ENCODE peak calls at places on chromosomes 13 and 19, in nine cellular contexts. O, K, X, L, U, E, Y, J and I are unnamed samples.

GRCh38 chr13:44921931-44922758 is 67.1 kb downstream of the NUFIP1 start:
- DNase-seq in X (no peak), Y (no peak), U (peak), O (no peak), E (peak), L (peak), K (peak), J (peak), I (peak)

GRCh38 chr19:52535831-52536800 is 8.6 kb downstream of the ZNF808 start:
- DNase-seq in L (peak), J (peak), U (no peak), X (peak), K (peak), Y (peak), O (peak), E (peak), I (peak)

GRCh38 chr13:91647361-91647970 is 249.0 kb downstream of the GPC5 start:
- DNase-seq in J (peak), E (no peak), O (peak), K (no peak), Y (peak), U (peak), L (no peak), X (peak), I (peak)

GRCh38 chr19:2491130-2491801 is 15.3 kb downstream of the GADD45B start:
- DNase-seq in Y (no peak), L (peak), E (peak), X (peak), J (peak), U (peak), O (no peak), K (peak), I (peak)

GRCh38 chr19:47247308-47247990 is 8.9 kb upstream of the CCDC9 start:
- DNase-seq in Y (peak), O (peak), J (peak), L (peak), U (peak), E (peak), X (peak), K (peak), I (peak)

GRCh38 chr19:5891938-5892771 is 11.4 kb downstream of the NDUFA11 start:
- DNase-seq in J (peak), L (peak), Y (peak), U (peak), O (peak), E (no peak), K (peak), X (no peak), I (no peak)

GRCh38 chr13:20702530-20702929 is 969 bp upstream of the IL17D start:
- DNase-seq in X (no peak), E (no peak), L (no peak), U (no peak), Y (no peak), K (no peak), J (no peak), O (peak), I (no peak)

GRCh38 chr13:33392794-33393371 is 107.3 kb upstream of the STARD13 start:
- DNase-seq in Y (no peak), K (no peak), X (no peak), L (no peak), O (no peak), E (no peak), J (no peak), U (no peak), I (no peak)

GRCh38 chr19:46975918-46976782 is 43.5 kb upstream of the NPAS1 start:
- DNase-seq in X (no peak), O (no peak), K (peak), L (peak), E (peak), J (peak), U (peak), Y (peak), I (peak)

GRCh38 chr19:47446534-47447469 is 24.9 kb downstream of the SLC8A2 start:
- DNase-seq in K (no peak), L (no peak), J (no peak), Y (peak), X (no peak), U (peak), O (peak), E (no peak), I (no peak)

GRCh38 chr19:44644391-44645016 is 794 bp downstream of the PVR start:
- DNase-seq in Y (peak), U (peak), E (no peak), L (no peak), J (peak), X (no peak), K (peak), O (peak), I (no peak)

GRCh38 chr13:84962141-84962750 is 837.0 kb downstream of the SLITRK6 start:
- DNase-seq in Y (no peak), U (no peak), J (no peak), O (no peak), L (no peak), K (no peak), E (no peak), X (no peak), I (no peak)

GRCh38 chr19:40217921-40218890 is at the start of gene TTC9B:
- DNase-seq in K (no peak), L (no peak), X (peak), U (no peak), O (no peak), Y (peak), E (no peak), J (no peak), I (no peak)

GRCh38 chr19:44954278-44954648 is 917 bp upstream of the CLPTM1 start:
- DNase-seq in K (no peak), O (no peak), U (no peak), Y (no peak), X (no peak), E (peak), L (no peak), J (no peak), I (no peak)

GRCh38 chr19:43504426-43505185 is at the start of gene PHLDB3:
- DNase-seq in U (peak), L (peak), Y (no peak), K (peak), E (no peak), X (peak), J (peak), O (no peak), I (no peak)

GRCh38 chr13:102555914-102556553 is 40.8 kb upstream of the TPP2 start:
- DNase-seq in J (peak), X (peak), O (peak), K (no peak), Y (no peak), L (peak), U (peak), E (no peak), I (peak)

GRCh38 chr19:2317756-2318155 is 9.8 kb upstream of the LINGO3 start:
- DNase-seq in L (no peak), X (no peak), E (no peak), Y (no peak), K (no peak), J (no peak), O (no peak), U (no peak), I (no peak)

GRCh38 chr13:98556968-98557591 is 19.8 kb downstream of the STK24 start:
- DNase-seq in Y (peak), O (no peak), K (peak), E (no peak), X (no peak), J (peak), U (no peak), L (no peak), I (no peak)

GRCh38 chr19:49469828-49470614 is 4.0 kb upstream of the FLT3LG start:
- DNase-seq in X (peak), O (peak), U (no peak), L (no peak), E (no peak), J (no peak), Y (no peak), K (no peak), I (no peak)

GRCh38 chr13:110565296-110565695 is 3.8 kb upstream of the RAB20 start:
- DNase-seq in J (no peak), K (peak), U (peak), O (no peak), Y (peak), X (no peak), E (no peak), L (no peak), I (no peak)

GRCh38 chr13:71829542-71829941 is 37.5 kb downstream of the DACH1 start:
- DNase-seq in K (no peak), U (no peak), L (no peak), J (no peak), E (no peak), Y (no peak), X (no peak), O (no peak), I (no peak)

GRCh38 chr13:66139701-66140100 is 1090.4 kb downstream of the PCDH9 start:
- DNase-seq in E (no peak), X (no peak), K (no peak), J (no peak), L (no peak), O (no peak), Y (no peak), U (no peak), I (no peak)

GRCh38 chr19:49324801-49325491 is at the start of gene SLC6A16:
- DNase-seq in O (no peak), Y (peak), U (no peak), J (no peak), K (no peak), L (no peak), X (no peak), E (no peak), I (no peak)

GRCh38 chr19:58350001-58350801 is 3.1 kb downstream of the A1BG start:
- DNase-seq in K (no peak), J (no peak), E (no peak), X (no peak), Y (peak), O (no peak), L (no peak), U (no peak), I (no peak)

GRCh38 chr19:13195678-13196077 is 45.5 kb downstream of the IER2 start:
- DNase-seq in X (peak), O (peak), J (no peak), K (peak), U (no peak), L (no peak), E (no peak), Y (peak), I (no peak)

GRCh38 chr13:34502621-34503020 is 439.4 kb upstream of the NBEA start:
- DNase-seq in O (no peak), E (no peak), L (no peak), Y (no peak), U (no peak), X (no peak), J (no peak), K (no peak), I (no peak)

GRCh38 chr13:24923305-24923640 is 159.3 kb downstream of the RNF17 start:
- DNase-seq in L (peak), E (no peak), K (no peak), X (peak), Y (no peak), O (peak), J (peak), U (peak), I (peak)

GRCh38 chr13:31591834-31592233 is 147.5 kb upstream of the RXFP2 start:
- DNase-seq in Y (no peak), J (no peak), X (no peak), E (no peak), L (no peak), O (no peak), U (no peak), K (no peak), I (no peak)

GRCh38 chr19:53916004-53916403 is 6.9 kb downstream of the CACNG7 start:
- DNase-seq in U (no peak), O (no peak), K (no peak), Y (no peak), L (no peak), X (no peak), E (no peak), J (no peak), I (no peak)

GRCh38 chr19:44891016-44891882 is at the start of gene TOMM40:
- DNase-seq in O (peak), Y (peak), K (no peak), J (peak), L (no peak), E (no peak), U (no peak), X (peak), I (no peak)

GRCh38 chr13:95083758-95084157 is 217.5 kb downstream of the ABCC4 start:
- DNase-seq in X (no peak), Y (no peak), K (no peak), O (no peak), J (peak), E (no peak), L (peak), U (peak), I (no peak)

GRCh38 chr13:113643593-113643992 is 14.4 kb downstream of the ATP4B start:
- DNase-seq in X (no peak), U (no peak), Y (no peak), J (peak), K (peak), E (no peak), L (no peak), O (no peak), I (peak)

GRCh38 chr19:13926715-13927114 is 11.5 kb downstream of the PODNL1 start:
- DNase-seq in J (no peak), Y (no peak), L (no peak), O (peak), K (no peak), X (no peak), E (no peak), U (no peak), I (no peak)

GRCh38 chr13:75258159-75258782 is 223.7 kb downstream of the TBC1D4 start:
- DNase-seq in O (peak), L (peak), X (peak), Y (no peak), J (peak), K (no peak), E (no peak), U (peak), I (peak)

GRCh38 chr13:75264611-75265010 is 217.4 kb downstream of the TBC1D4 start:
- DNase-seq in O (no peak), K (no peak), X (no peak), Y (no peak), J (peak), E (no peak), U (no peak), L (no peak), I (no peak)

GRCh38 chr13:75263741-75264407 is 218.1 kb downstream of the TBC1D4 start:
- DNase-seq in Y (no peak), L (peak), J (peak), X (no peak), U (peak), K (no peak), E (no peak), O (no peak), I (peak)
- TF ChIP-seq CTCF in Y (no peak), L (no peak), J (no peak), X (no peak), U (no peak), K (no peak), E (no peak), O (no peak), I (no peak)

GRCh38 chr19:1296078-1296477 is 10.4 kb downstream of the EFNA2 start:
- DNase-seq in Y (no peak), X (no peak), E (no peak), K (no peak), J (no peak), O (no peak), L (no peak), U (no peak), I (no peak)

GRCh38 chr19:1294688-1295087 is 9.0 kb downstream of the EFNA2 start:
- DNase-seq in U (no peak), X (no peak), K (no peak), E (no peak), O (no peak), J (no peak), Y (no peak), L (no peak), I (no peak)

GRCh38 chr19:1293782-1294621 is 8.3 kb downstream of the EFNA2 start:
- DNase-seq in U (no peak), J (no peak), L (no peak), O (no peak), K (no peak), X (no peak), E (no peak), Y (no peak), I (no peak)

GRCh38 chr19:1296575-1297271 is 11.1 kb downstream of the EFNA2 start:
- DNase-seq in K (no peak), E (no peak), U (no peak), O (no peak), Y (no peak), L (no peak), J (no peak), X (no peak), I (no peak)

DNA sequence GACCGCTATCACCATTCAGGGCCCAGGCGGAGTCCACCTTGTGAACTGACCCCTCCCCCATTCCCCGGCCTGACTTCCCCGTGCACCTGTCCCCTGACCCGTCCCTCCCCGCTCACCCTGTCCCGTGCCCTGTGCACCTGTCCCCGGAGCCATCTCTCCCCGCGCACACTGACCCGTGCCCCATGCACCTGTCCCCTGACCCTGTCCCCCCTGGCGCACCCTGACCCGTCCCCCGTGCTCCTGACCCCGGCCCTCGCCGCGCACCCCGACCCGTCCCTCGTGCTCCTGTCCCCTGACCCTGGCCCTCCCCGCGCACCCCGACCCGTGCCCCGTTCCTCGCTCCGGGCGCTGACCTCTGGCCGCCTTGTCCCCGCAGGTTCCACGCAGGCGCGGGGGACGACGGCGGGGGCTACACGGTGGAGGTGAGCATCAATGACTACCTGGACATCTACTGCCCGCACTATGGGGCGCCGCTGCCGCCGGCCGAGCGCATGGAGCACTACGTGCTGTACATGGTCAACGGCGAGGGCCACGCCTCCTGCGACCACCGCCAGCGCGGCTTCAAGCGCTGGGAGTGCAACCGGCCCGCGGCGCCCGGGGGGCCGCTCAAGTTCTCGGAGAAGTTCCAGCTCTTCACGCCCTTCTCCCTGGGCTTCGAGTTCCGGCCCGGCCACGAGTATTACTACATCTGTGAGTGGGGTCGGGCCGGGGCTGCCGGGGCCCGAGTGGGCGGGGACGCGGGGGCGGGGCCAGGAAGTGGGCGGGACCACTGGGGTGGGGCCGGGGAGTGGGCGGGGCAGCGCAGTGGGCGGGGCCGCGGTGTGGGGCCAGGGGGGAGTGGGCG is 9.7 kb downstream of the EFNA2 start:
- DNase-seq in L (no peak), U (no peak), O (no peak), X (no peak), K (no peak), J (no peak), E (no peak), Y (peak), I (no peak)
- H3K4me3 ChIP-seq in L (no peak), U (no peak), O (no peak), X (no peak), K (no peak), J (no peak), E (no peak), Y (no peak), I (no peak)

GRCh38 chr13:97321616-97322321 is 99.6 kb downstream of the MBNL2 start:
- DNase-seq in K (no peak), X (no peak), L (no peak), O (no peak), U (no peak), J (no peak), E (no peak), Y (no peak), I (no peak)
- TF ChIP-seq CTCF in K (no peak), X (no peak), L (no peak), O (no peak), U (no peak), J (no peak), E (no peak), Y (no peak), I (no peak)

DNA sequence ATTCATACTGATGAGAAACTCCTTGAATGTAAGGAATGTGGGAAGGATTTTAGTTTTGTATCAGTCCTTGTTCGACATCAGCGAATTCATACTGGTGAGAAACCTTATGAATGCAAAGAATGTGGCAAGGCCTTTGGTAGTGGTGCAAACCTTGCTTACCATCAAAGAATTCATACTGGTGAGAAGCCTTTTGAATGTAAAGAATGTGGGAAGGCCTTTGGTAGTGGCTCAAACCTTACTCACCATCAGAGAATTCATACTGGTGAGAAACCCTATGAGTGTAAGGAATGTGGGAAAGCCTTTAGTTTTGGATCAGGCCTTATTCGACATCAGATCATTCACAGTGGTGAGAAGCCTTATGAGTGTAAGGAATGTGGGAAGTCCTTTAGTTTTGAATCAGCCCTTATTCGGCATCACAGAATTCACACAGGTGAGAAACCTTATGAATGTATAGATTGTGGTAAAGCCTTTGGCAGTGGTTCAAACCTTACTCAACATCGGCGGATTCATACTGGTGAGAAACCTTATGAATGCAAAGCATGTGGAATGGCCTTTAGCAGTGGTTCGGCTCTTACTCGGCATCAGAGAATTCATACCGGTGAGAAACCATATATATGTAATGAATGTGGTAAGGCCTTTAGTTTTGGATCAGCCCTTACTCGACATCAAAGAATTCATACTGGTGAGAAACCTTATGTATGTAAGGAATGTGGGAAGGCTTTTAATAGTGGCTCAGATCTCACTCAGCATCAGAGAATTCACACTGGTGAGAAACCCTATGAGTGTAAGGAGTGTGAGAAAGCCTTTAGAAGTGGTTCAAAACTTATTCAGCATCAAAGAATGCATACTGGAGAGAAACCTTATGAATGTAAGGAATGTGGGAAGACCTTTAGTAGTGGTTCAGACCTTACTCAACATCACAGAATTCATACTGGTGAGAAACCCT is 26.6 kb downstream of the ZNF345 start:
- DNase-seq in X (no peak), O (no peak), Y (no peak), L (no peak), E (no peak), K (no peak), U (no peak), J (no peak), I (no peak)
- H3K4me3 ChIP-seq in X (no peak), O (no peak), Y (peak), L (no peak), E (no peak), K (no peak), U (no peak), J (no peak), I (no peak)

GRCh38 chr19:51094696-51095279 is 12.1 kb upstream of the KLK14 start:
- DNase-seq in E (no peak), X (peak), Y (peak), L (no peak), U (peak), K (peak), J (no peak), O (peak), I (no peak)

GRCh38 chr19:51097796-51098195 is 10.4 kb downstream of the CTU1 start:
- DNase-seq in Y (no peak), K (no peak), O (no peak), J (no peak), L (no peak), X (no peak), E (no peak), U (no peak), I (no peak)

GRCh38 chr19:51098366-51099069 is 9.7 kb downstream of the CTU1 start:
- DNase-seq in E (no peak), U (no peak), J (peak), X (no peak), O (no peak), K (peak), Y (no peak), L (no peak), I (no peak)

GRCh38 chr19:51097166-51097736 is 11.0 kb downstream of the CTU1 start:
- DNase-seq in K (peak), J (peak), E (peak), U (peak), Y (peak), O (peak), X (peak), L (peak), I (peak)

GRCh38 chr19:51096473-51097165 is 11.6 kb downstream of the CTU1 start:
- DNase-seq in E (no peak), L (no peak), J (no peak), Y (no peak), O (peak), U (peak), X (no peak), K (no peak), I (no peak)
- TF ChIP-seq CTCF in E (no peak), L (peak), J (peak), Y (peak), O (peak), U (peak), X (peak), K (no peak), I (no peak)